ENCODE peak calls at places on chromosomes 16 and 17, in eight cellular contexts. One of them, this sample, is unnamed. For H3K4me1, the result is how much of the 10 kb centered on the place peaks cover.

GRCh38 chr16:67184453-67185002 is 765 bp upstream of the MATCAP1 start:
- DNase-seq in HCT116: no peak
- DNase-seq in left ventricle myocardium inferior: no peak
- DNase-seq in testis: no peak
- DNase-seq in heart left ventricle: no peak
- DNase-seq in neuronal stem cell: no peak
- DNase-seq in HAP-1: no peak
- DNase-seq in CD8-positive, alpha-beta memory T cell: no peak
- DNase-seq in this sample: no peak

GRCh38 chr16:54121539-54122295 is 164.9 kb downstream of the IRX3 start:
- DNase-seq in HCT116: no peak
- DNase-seq in left ventricle myocardium inferior: no peak
- DNase-seq in testis: no peak
- DNase-seq in heart left ventricle: no peak
- DNase-seq in neuronal stem cell: no peak
- DNase-seq in HAP-1: no peak
- DNase-seq in CD8-positive, alpha-beta memory T cell: no peak
- DNase-seq in this sample: no peak

GRCh38 chr17:64262422-64263260 is at the start of gene TEX2:
- DNase-seq in HCT116: no peak
- DNase-seq in left ventricle myocardium inferior: peak
- DNase-seq in testis: peak
- DNase-seq in heart left ventricle: peak
- DNase-seq in neuronal stem cell: no peak
- DNase-seq in HAP-1: peak
- DNase-seq in CD8-positive, alpha-beta memory T cell: peak
- DNase-seq in this sample: peak

GRCh38 chr16:84505249-84506156 is 1.0 kb upstream of the MEAK7 start:
- DNase-seq in HCT116: no peak
- DNase-seq in left ventricle myocardium inferior: no peak
- DNase-seq in testis: no peak
- DNase-seq in heart left ventricle: peak
- DNase-seq in neuronal stem cell: no peak
- DNase-seq in HAP-1: no peak
- DNase-seq in CD8-positive, alpha-beta memory T cell: no peak
- DNase-seq in this sample: no peak

GRCh38 chr17:61303334-61304096 is 96.1 kb upstream of the TBX2 start:
- DNase-seq in HCT116: no peak
- DNase-seq in left ventricle myocardium inferior: no peak
- DNase-seq in testis: no peak
- DNase-seq in heart left ventricle: no peak
- DNase-seq in neuronal stem cell: no peak
- DNase-seq in HAP-1: no peak
- DNase-seq in CD8-positive, alpha-beta memory T cell: no peak
- DNase-seq in this sample: peak

GRCh38 chr17:81097134-81097942 is 62.4 kb downstream of the BAIAP2 start:
- DNase-seq in HCT116: peak
- DNase-seq in left ventricle myocardium inferior: peak
- DNase-seq in testis: peak
- DNase-seq in heart left ventricle: peak
- DNase-seq in neuronal stem cell: peak
- DNase-seq in HAP-1: peak
- DNase-seq in CD8-positive, alpha-beta memory T cell: peak
- DNase-seq in this sample: peak

GRCh38 chr17:37405955-37406634 is 541 bp downstream of the ACACA start:
- DNase-seq in HCT116: no peak
- DNase-seq in left ventricle myocardium inferior: no peak
- DNase-seq in testis: no peak
- DNase-seq in heart left ventricle: no peak
- DNase-seq in neuronal stem cell: no peak
- DNase-seq in HAP-1: no peak
- DNase-seq in CD8-positive, alpha-beta memory T cell: no peak
- DNase-seq in this sample: no peak

GRCh38 chr17:67994827-67995567 is 1.3 kb downstream of the C17orf58 start:
- DNase-seq in HCT116: no peak
- DNase-seq in left ventricle myocardium inferior: no peak
- DNase-seq in testis: no peak
- DNase-seq in heart left ventricle: no peak
- DNase-seq in neuronal stem cell: peak
- DNase-seq in HAP-1: no peak
- DNase-seq in CD8-positive, alpha-beta memory T cell: no peak
- DNase-seq in this sample: no peak

GRCh38 chr16:54952195-54952594 is 21.5 kb downstream of the IRX5 start:
- DNase-seq in HCT116: no peak
- DNase-seq in left ventricle myocardium inferior: no peak
- DNase-seq in testis: no peak
- DNase-seq in heart left ventricle: no peak
- DNase-seq in neuronal stem cell: no peak
- DNase-seq in HAP-1: no peak
- DNase-seq in CD8-positive, alpha-beta memory T cell: no peak
- DNase-seq in this sample: no peak

GRCh38 chr17:61689610-61690180 is 98.7 kb upstream of the NACA2 start:
- DNase-seq in HCT116: no peak
- DNase-seq in left ventricle myocardium inferior: no peak
- DNase-seq in testis: no peak
- DNase-seq in heart left ventricle: no peak
- DNase-seq in neuronal stem cell: no peak
- DNase-seq in HAP-1: no peak
- DNase-seq in CD8-positive, alpha-beta memory T cell: no peak
- DNase-seq in this sample: no peak

GRCh38 chr17:41571561-41572434 is at the start of gene KRT9:
- DNase-seq in HCT116: no peak
- DNase-seq in left ventricle myocardium inferior: no peak
- DNase-seq in testis: no peak
- DNase-seq in heart left ventricle: no peak
- DNase-seq in neuronal stem cell: no peak
- DNase-seq in HAP-1: no peak
- DNase-seq in CD8-positive, alpha-beta memory T cell: no peak
- DNase-seq in this sample: no peak

GRCh38 chr16:4408323-4408690 is 8.1 kb downstream of the CORO7 start:
- DNase-seq in HCT116: no peak
- DNase-seq in left ventricle myocardium inferior: no peak
- DNase-seq in testis: no peak
- DNase-seq in heart left ventricle: no peak
- DNase-seq in neuronal stem cell: no peak
- DNase-seq in HAP-1: no peak
- DNase-seq in CD8-positive, alpha-beta memory T cell: no peak
- DNase-seq in this sample: no peak

GRCh38 chr16:55465077-55465896 is 13.7 kb upstream of the MMP2 start:
- DNase-seq in HCT116: peak
- DNase-seq in left ventricle myocardium inferior: peak
- DNase-seq in testis: peak
- DNase-seq in heart left ventricle: peak
- DNase-seq in neuronal stem cell: peak
- DNase-seq in HAP-1: peak
- DNase-seq in CD8-positive, alpha-beta memory T cell: peak
- DNase-seq in this sample: peak

GRCh38 chr16:22670551-22670970 is 143.4 kb upstream of the HS3ST2 start:
- DNase-seq in HCT116: peak
- DNase-seq in left ventricle myocardium inferior: no peak
- DNase-seq in testis: peak
- DNase-seq in heart left ventricle: no peak
- DNase-seq in neuronal stem cell: peak
- DNase-seq in HAP-1: peak
- DNase-seq in CD8-positive, alpha-beta memory T cell: no peak
- DNase-seq in this sample: peak

GRCh38 chr16:26649646-26650045 is 417.1 kb upstream of the C16orf82 start:
- DNase-seq in HCT116: no peak
- DNase-seq in left ventricle myocardium inferior: no peak
- DNase-seq in testis: no peak
- DNase-seq in heart left ventricle: no peak
- DNase-seq in neuronal stem cell: no peak
- DNase-seq in HAP-1: no peak
- DNase-seq in CD8-positive, alpha-beta memory T cell: no peak
- DNase-seq in this sample: no peak

GRCh38 chr16:86585821-86586611 is 7.7 kb downstream of the FOXL1 start:
- DNase-seq in HCT116: no peak
- DNase-seq in left ventricle myocardium inferior: no peak
- DNase-seq in testis: no peak
- DNase-seq in heart left ventricle: no peak
- DNase-seq in neuronal stem cell: no peak
- DNase-seq in HAP-1: no peak
- DNase-seq in CD8-positive, alpha-beta memory T cell: no peak
- DNase-seq in this sample: no peak

GRCh38 chr17:12794919-12795517 is 5.7 kb downstream of the ARHGAP44 start:
- DNase-seq in HCT116: no peak
- DNase-seq in left ventricle myocardium inferior: no peak
- DNase-seq in testis: no peak
- DNase-seq in heart left ventricle: no peak
- DNase-seq in neuronal stem cell: no peak
- DNase-seq in HAP-1: no peak
- DNase-seq in CD8-positive, alpha-beta memory T cell: no peak
- DNase-seq in this sample: peak

GRCh38 chr16:84283314-84284167 is 11.1 kb upstream of the WFDC1 start:
- DNase-seq in HCT116: no peak
- DNase-seq in left ventricle myocardium inferior: no peak
- DNase-seq in testis: no peak
- DNase-seq in heart left ventricle: peak
- DNase-seq in neuronal stem cell: no peak
- DNase-seq in HAP-1: no peak
- DNase-seq in CD8-positive, alpha-beta memory T cell: no peak
- DNase-seq in this sample: no peak

GRCh38 chr17:77421635-77421982 is 280.8 kb downstream of the SEC14L1 start:
- DNase-seq in HCT116: no peak
- DNase-seq in left ventricle myocardium inferior: no peak
- DNase-seq in testis: no peak
- DNase-seq in heart left ventricle: peak
- DNase-seq in neuronal stem cell: no peak
- DNase-seq in HAP-1: no peak
- DNase-seq in CD8-positive, alpha-beta memory T cell: no peak
- DNase-seq in this sample: no peak
- H3K4me1 ChIP-seq in HCT116: under half
- H3K4me1 ChIP-seq in left ventricle myocardium inferior: half or more
- H3K4me1 ChIP-seq in testis: half or more
- H3K4me1 ChIP-seq in heart left ventricle: half or more
- H3K4me1 ChIP-seq in neuronal stem cell: half or more
- H3K4me1 ChIP-seq in HAP-1: under half
- H3K4me1 ChIP-seq in CD8-positive, alpha-beta memory T cell: half or more
- H3K4me1 ChIP-seq in this sample: under half

GRCh38 chr16:75107505-75107904 is 9.1 kb downstream of the LDHD start:
- DNase-seq in HCT116: no peak
- DNase-seq in left ventricle myocardium inferior: no peak
- DNase-seq in testis: no peak
- DNase-seq in heart left ventricle: no peak
- DNase-seq in neuronal stem cell: no peak
- DNase-seq in HAP-1: no peak
- DNase-seq in CD8-positive, alpha-beta memory T cell: no peak
- DNase-seq in this sample: no peak
- H3K4me1 ChIP-seq in HCT116: under half
- H3K4me1 ChIP-seq in left ventricle myocardium inferior: half or more
- H3K4me1 ChIP-seq in testis: under half
- H3K4me1 ChIP-seq in heart left ventricle: under half
- H3K4me1 ChIP-seq in neuronal stem cell: under half
- H3K4me1 ChIP-seq in HAP-1: under half
- H3K4me1 ChIP-seq in CD8-positive, alpha-beta memory T cell: under half
- H3K4me1 ChIP-seq in this sample: under half

DNA sequence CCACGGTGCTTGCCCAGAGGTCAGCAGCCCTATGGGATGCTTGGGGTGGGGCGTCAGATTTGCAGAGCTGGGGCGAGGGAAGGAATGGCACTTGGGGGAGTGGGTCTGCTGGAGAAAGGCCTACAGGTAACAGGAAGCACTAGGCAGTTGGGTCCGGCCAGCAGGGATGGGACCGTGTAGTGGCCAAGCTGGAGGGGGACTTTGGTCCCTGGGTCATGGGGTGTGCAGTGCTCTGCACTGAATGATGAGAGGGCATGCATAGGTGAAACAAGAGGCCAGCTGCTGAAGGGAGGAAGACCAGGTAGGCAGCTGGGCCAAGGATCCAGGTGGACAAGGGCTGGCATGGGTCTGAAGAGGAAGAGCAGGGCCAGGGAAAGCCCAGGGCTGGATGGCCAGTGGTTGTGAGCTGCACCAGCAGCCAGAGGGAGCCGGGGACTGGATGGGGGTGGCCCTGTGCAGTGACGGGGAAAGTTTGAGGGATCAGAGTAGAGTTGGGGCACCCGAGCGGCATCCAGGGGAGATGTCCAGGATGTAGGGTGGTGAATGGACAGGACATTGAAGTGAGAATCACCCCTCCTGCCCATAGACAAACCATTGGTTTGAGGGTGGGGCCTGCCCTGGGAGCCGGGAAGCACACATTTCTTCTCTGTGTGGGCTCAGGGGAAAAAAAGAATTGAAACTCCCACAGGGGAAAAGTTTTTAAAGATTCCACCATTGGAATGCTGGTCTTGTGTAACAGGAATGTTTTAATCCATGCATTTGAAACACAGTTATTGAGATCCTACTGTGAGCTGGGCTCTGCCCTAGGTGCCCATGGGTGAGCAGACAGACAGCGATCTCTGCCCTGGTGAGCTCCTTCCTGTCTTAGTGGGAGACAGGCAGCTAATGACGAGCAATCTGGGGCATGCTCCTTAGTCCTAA is 25.1 kb downstream of the RAI1 start:
- DNase-seq in HCT116: no peak
- DNase-seq in left ventricle myocardium inferior: no peak
- DNase-seq in testis: no peak
- DNase-seq in heart left ventricle: no peak
- DNase-seq in neuronal stem cell: no peak
- DNase-seq in HAP-1: no peak
- DNase-seq in CD8-positive, alpha-beta memory T cell: no peak
- DNase-seq in this sample: no peak
- H3K4me1 ChIP-seq in HCT116: under half
- H3K4me1 ChIP-seq in left ventricle myocardium inferior: half or more
- H3K4me1 ChIP-seq in testis: under half
- H3K4me1 ChIP-seq in heart left ventricle: under half
- H3K4me1 ChIP-seq in neuronal stem cell: under half
- H3K4me1 ChIP-seq in HAP-1: under half
- H3K4me1 ChIP-seq in CD8-positive, alpha-beta memory T cell: under half
- H3K4me1 ChIP-seq in this sample: under half

GRCh38 chr17:4501295-4501949 is 2.7 kb downstream of the SPNS2 start:
- DNase-seq in HCT116: no peak
- DNase-seq in left ventricle myocardium inferior: no peak
- DNase-seq in testis: no peak
- DNase-seq in heart left ventricle: no peak
- DNase-seq in neuronal stem cell: no peak
- DNase-seq in HAP-1: no peak
- DNase-seq in CD8-positive, alpha-beta memory T cell: no peak
- DNase-seq in this sample: no peak
- H3K4me1 ChIP-seq in HCT116: under half
- H3K4me1 ChIP-seq in left ventricle myocardium inferior: half or more
- H3K4me1 ChIP-seq in testis: under half
- H3K4me1 ChIP-seq in heart left ventricle: under half
- H3K4me1 ChIP-seq in neuronal stem cell: under half
- H3K4me1 ChIP-seq in HAP-1: under half
- H3K4me1 ChIP-seq in CD8-positive, alpha-beta memory T cell: under half
- H3K4me1 ChIP-seq in this sample: under half

GRCh38 chr16:14199624-14200023 is 128.5 kb downstream of the MRTFB start:
- DNase-seq in HCT116: no peak
- DNase-seq in left ventricle myocardium inferior: no peak
- DNase-seq in testis: no peak
- DNase-seq in heart left ventricle: no peak
- DNase-seq in neuronal stem cell: no peak
- DNase-seq in HAP-1: no peak
- DNase-seq in CD8-positive, alpha-beta memory T cell: no peak
- DNase-seq in this sample: no peak
- H3K4me1 ChIP-seq in HCT116: under half
- H3K4me1 ChIP-seq in left ventricle myocardium inferior: half or more
- H3K4me1 ChIP-seq in testis: under half
- H3K4me1 ChIP-seq in heart left ventricle: under half
- H3K4me1 ChIP-seq in neuronal stem cell: under half
- H3K4me1 ChIP-seq in HAP-1: under half
- H3K4me1 ChIP-seq in CD8-positive, alpha-beta memory T cell: under half
- H3K4me1 ChIP-seq in this sample: under half

GRCh38 chr17:78888911-78889496 is 14.0 kb downstream of the CEP295NL start:
- DNase-seq in HCT116: no peak
- DNase-seq in left ventricle myocardium inferior: no peak
- DNase-seq in testis: no peak
- DNase-seq in heart left ventricle: no peak
- DNase-seq in neuronal stem cell: no peak
- DNase-seq in HAP-1: no peak
- DNase-seq in CD8-positive, alpha-beta memory T cell: no peak
- DNase-seq in this sample: no peak
- H3K4me1 ChIP-seq in HCT116: under half
- H3K4me1 ChIP-seq in left ventricle myocardium inferior: half or more
- H3K4me1 ChIP-seq in testis: half or more
- H3K4me1 ChIP-seq in heart left ventricle: under half
- H3K4me1 ChIP-seq in neuronal stem cell: under half
- H3K4me1 ChIP-seq in HAP-1: under half
- H3K4me1 ChIP-seq in CD8-positive, alpha-beta memory T cell: under half
- H3K4me1 ChIP-seq in this sample: under half